ENCODE peak calls at places on chromosomes 6 and 20, in four cellular contexts. One of them, this sample, is unnamed. For H3K4me1, the result is how much of the 10 kb centered on the place peaks cover.

GRCh38 chr20:63896136-63896890 is 1.4 kb downstream of the DNAJC5 start:
- DNase-seq in right cardiac atrium: peak
- DNase-seq in CD8-positive, alpha-beta memory T cell: no peak
- DNase-seq in heart right ventricle: peak
- DNase-seq in this sample: no peak

GRCh38 chr6:135753196-135753595 is 98.3 kb upstream of the PDE7B start:
- DNase-seq in right cardiac atrium: no peak
- DNase-seq in CD8-positive, alpha-beta memory T cell: no peak
- DNase-seq in heart right ventricle: no peak
- DNase-seq in this sample: no peak

GRCh38 chr6:41466437-41466990 is 79.7 kb upstream of the FOXP4 start:
- DNase-seq in right cardiac atrium: no peak
- DNase-seq in CD8-positive, alpha-beta memory T cell: no peak
- DNase-seq in heart right ventricle: no peak
- DNase-seq in this sample: no peak

GRCh38 chr6:134766497-134766896 is 183.4 kb downstream of the ALDH8A1 start:
- DNase-seq in right cardiac atrium: no peak
- DNase-seq in CD8-positive, alpha-beta memory T cell: no peak
- DNase-seq in heart right ventricle: no peak
- DNase-seq in this sample: no peak

GRCh38 chr6:81553246-81553645 is 199.2 kb downstream of the TENT5A start:
- DNase-seq in right cardiac atrium: no peak
- DNase-seq in CD8-positive, alpha-beta memory T cell: no peak
- DNase-seq in heart right ventricle: no peak
- DNase-seq in this sample: no peak

GRCh38 chr20:8535403-8536003 is 403.4 kb downstream of the PLCB1 start:
- DNase-seq in right cardiac atrium: no peak
- DNase-seq in CD8-positive, alpha-beta memory T cell: no peak
- DNase-seq in heart right ventricle: no peak
- DNase-seq in this sample: no peak

GRCh38 chr6:392441-393390 is 1.2 kb downstream of the IRF4 start:
- DNase-seq in right cardiac atrium: no peak
- DNase-seq in CD8-positive, alpha-beta memory T cell: peak
- DNase-seq in heart right ventricle: no peak
- DNase-seq in this sample: peak

GRCh38 chr20:20594171-20594530 is 118.3 kb downstream of the RALGAPA2 start:
- DNase-seq in right cardiac atrium: no peak
- DNase-seq in CD8-positive, alpha-beta memory T cell: no peak
- DNase-seq in heart right ventricle: no peak
- DNase-seq in this sample: no peak

GRCh38 chr20:62557999-62558408 is 82.2 kb upstream of the GATA5 start:
- DNase-seq in right cardiac atrium: no peak
- DNase-seq in CD8-positive, alpha-beta memory T cell: no peak
- DNase-seq in heart right ventricle: no peak
- DNase-seq in this sample: no peak

GRCh38 chr20:38209736-38210405 is 44.8 kb upstream of the TGM2 start:
- DNase-seq in right cardiac atrium: no peak
- DNase-seq in CD8-positive, alpha-beta memory T cell: no peak
- DNase-seq in heart right ventricle: no peak
- DNase-seq in this sample: no peak

GRCh38 chr6:18277181-18278006 is 13.1 kb upstream of the DEK start:
- DNase-seq in right cardiac atrium: peak
- DNase-seq in CD8-positive, alpha-beta memory T cell: no peak
- DNase-seq in heart right ventricle: no peak
- DNase-seq in this sample: no peak

DNA sequence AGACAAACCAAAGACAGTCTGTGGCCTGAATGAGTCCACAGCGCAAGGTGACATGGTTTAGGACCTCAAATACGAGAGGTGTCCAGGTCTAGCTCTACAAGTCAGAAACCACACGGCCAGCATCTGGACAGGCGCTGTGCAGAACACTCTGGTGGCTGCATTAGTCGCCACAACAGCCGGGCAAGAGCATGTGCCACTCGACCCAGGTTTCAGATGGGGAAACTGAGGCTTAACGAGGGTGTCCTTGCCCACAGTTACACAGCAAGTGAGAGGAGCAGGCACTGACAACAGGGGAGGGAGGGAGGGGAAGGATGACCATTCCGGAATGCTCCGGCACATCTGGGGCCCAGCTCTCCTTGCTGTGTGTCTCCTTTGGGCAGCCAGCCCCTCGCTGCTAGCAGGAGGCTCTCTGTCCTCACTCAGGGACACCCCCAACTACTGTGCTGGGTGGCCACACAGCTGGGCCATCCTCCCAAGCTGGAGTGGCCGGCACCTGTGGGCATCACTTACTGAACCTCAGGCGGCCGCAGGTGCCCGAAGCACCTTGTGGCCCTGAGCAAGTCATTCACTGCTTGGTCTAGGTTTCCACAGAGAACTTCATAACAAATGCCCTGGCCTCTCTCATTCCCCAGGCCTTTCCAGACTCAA is 6.6 kb downstream of the DLL1 start:
- DNase-seq in right cardiac atrium: no peak
- DNase-seq in CD8-positive, alpha-beta memory T cell: peak
- DNase-seq in heart right ventricle: peak
- DNase-seq in this sample: no peak
- H3K4me1 ChIP-seq in right cardiac atrium: under half
- H3K4me1 ChIP-seq in CD8-positive, alpha-beta memory T cell: under half
- H3K4me1 ChIP-seq in heart right ventricle: under half
- H3K4me1 ChIP-seq in this sample: under half

GRCh38 chr20:57384953-57385761 is 6.0 kb upstream of the RBM38 start:
- DNase-seq in right cardiac atrium: peak
- DNase-seq in CD8-positive, alpha-beta memory T cell: peak
- DNase-seq in heart right ventricle: no peak
- DNase-seq in this sample: no peak
- H3K4me1 ChIP-seq in right cardiac atrium: under half
- H3K4me1 ChIP-seq in CD8-positive, alpha-beta memory T cell: under half
- H3K4me1 ChIP-seq in heart right ventricle: under half
- H3K4me1 ChIP-seq in this sample: under half

DNA sequence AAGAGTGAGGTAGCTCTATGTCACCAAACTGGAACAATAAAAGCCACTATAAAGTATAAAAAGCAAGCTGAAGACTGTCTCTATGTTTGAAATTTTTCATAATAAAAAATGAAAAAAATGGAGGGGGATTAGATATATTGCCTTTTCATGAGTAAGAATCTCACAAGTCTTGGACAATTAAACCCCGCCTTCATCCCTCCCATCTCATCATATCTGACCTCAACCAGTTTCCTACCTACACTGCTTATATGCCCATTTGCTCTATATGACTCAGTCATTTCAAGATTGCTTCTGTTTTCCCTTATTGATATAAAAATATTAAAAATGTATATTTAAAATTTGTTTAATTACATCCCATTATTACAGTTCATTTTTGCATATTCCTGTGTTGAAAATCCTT is 2.9 kb upstream of the TRIM39 start:
- DNase-seq in right cardiac atrium: no peak
- DNase-seq in CD8-positive, alpha-beta memory T cell: no peak
- DNase-seq in heart right ventricle: no peak
- DNase-seq in this sample: no peak
- H3K4me1 ChIP-seq in right cardiac atrium: under half
- H3K4me1 ChIP-seq in CD8-positive, alpha-beta memory T cell: half or more
- H3K4me1 ChIP-seq in heart right ventricle: half or more
- H3K4me1 ChIP-seq in this sample: half or more

DNA sequence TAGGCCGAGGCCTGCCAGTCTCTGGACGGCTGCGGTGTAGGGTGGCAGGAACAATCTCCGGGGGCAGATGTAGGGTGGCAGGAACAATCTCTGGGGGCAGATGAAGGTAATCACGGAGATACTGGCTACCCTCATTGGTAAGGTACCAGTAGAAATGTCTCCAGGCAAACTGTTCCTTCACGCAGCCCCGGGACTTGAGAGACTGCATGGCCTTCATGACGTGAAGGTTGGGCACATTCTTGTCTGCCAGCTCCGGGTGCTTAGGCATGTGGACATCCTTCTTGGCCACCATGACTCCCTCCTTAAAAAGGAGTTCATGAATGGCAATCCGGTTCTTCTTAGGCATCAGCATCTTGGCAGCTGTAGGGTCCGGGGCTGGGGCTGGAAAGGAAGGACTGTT is 6.1 kb downstream of the FAM110A start:
- DNase-seq in right cardiac atrium: no peak
- DNase-seq in CD8-positive, alpha-beta memory T cell: no peak
- DNase-seq in heart right ventricle: no peak
- DNase-seq in this sample: no peak
- H3K4me1 ChIP-seq in right cardiac atrium: under half
- H3K4me1 ChIP-seq in CD8-positive, alpha-beta memory T cell: half or more
- H3K4me1 ChIP-seq in heart right ventricle: half or more
- H3K4me1 ChIP-seq in this sample: under half

DNA sequence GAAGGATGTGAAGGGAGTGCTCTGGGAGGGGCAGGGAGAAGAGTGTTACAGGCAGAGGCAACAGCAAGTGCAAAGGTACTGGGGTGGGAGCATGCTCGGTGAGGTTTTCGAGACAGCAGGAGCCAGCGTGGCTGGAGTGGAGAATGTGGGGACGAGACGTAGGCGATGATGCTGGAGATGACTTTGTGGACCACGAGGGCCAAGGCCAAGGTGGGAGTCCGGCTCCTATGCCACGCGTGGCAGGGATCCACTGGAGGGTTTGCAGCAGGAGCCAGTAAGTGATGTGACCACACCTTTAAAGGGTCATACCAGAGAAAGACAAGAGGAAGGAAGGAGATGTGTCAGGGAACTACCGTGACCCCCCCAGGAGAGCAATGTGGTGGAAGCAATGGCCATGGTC is 7.3 kb downstream of the PTGIS start:
- DNase-seq in right cardiac atrium: no peak
- DNase-seq in CD8-positive, alpha-beta memory T cell: no peak
- DNase-seq in heart right ventricle: no peak
- DNase-seq in this sample: no peak
- H3K4me1 ChIP-seq in right cardiac atrium: under half
- H3K4me1 ChIP-seq in CD8-positive, alpha-beta memory T cell: under half
- H3K4me1 ChIP-seq in heart right ventricle: under half
- H3K4me1 ChIP-seq in this sample: under half

GRCh38 chr20:4067600-4068261 is 52.4 kb upstream of the RNF24 start:
- DNase-seq in right cardiac atrium: no peak
- DNase-seq in CD8-positive, alpha-beta memory T cell: no peak
- DNase-seq in heart right ventricle: no peak
- DNase-seq in this sample: no peak

GRCh38 chr20:4068708-4069107 is 53.4 kb upstream of the RNF24 start:
- DNase-seq in right cardiac atrium: no peak
- DNase-seq in CD8-positive, alpha-beta memory T cell: no peak
- DNase-seq in heart right ventricle: no peak
- DNase-seq in this sample: no peak

GRCh38 chr20:4065405-4065841 is 50.1 kb upstream of the RNF24 start:
- DNase-seq in right cardiac atrium: no peak
- DNase-seq in CD8-positive, alpha-beta memory T cell: no peak
- DNase-seq in heart right ventricle: no peak
- DNase-seq in this sample: no peak

GRCh38 chr20:4064118-4064962 is 49.0 kb upstream of the RNF24 start:
- DNase-seq in right cardiac atrium: peak
- DNase-seq in CD8-positive, alpha-beta memory T cell: no peak
- DNase-seq in heart right ventricle: peak
- DNase-seq in this sample: no peak

GRCh38 chr20:4066551-4066950 is 51.2 kb upstream of the RNF24 start:
- DNase-seq in right cardiac atrium: no peak
- DNase-seq in CD8-positive, alpha-beta memory T cell: no peak
- DNase-seq in heart right ventricle: no peak
- DNase-seq in this sample: no peak
- H3K4me1 ChIP-seq in right cardiac atrium: under half
- H3K4me1 ChIP-seq in CD8-positive, alpha-beta memory T cell: under half
- H3K4me1 ChIP-seq in heart right ventricle: half or more
- H3K4me1 ChIP-seq in this sample: under half

GRCh38 chr20:53829706-53830521 is 236.3 kb upstream of the ZNF217 start:
- DNase-seq in right cardiac atrium: no peak
- DNase-seq in CD8-positive, alpha-beta memory T cell: no peak
- DNase-seq in heart right ventricle: no peak
- DNase-seq in this sample: no peak
- H3K4me1 ChIP-seq in right cardiac atrium: under half
- H3K4me1 ChIP-seq in CD8-positive, alpha-beta memory T cell: under half
- H3K4me1 ChIP-seq in heart right ventricle: half or more
- H3K4me1 ChIP-seq in this sample: under half

This sample was measured in CD8-positive, alpha-beta T cell.